ENCODE peak calls at places on chromosomes 1 and 21, in ten cellular contexts. One of them, this sample, is unnamed.

GRCh38 chr1:151984313-151984956 is 9.2 kb downstream of the S100A10 start:
- DNase-seq in COR-L47: no peak
- DNase-seq in endothelial cell: no peak
- DNase-seq in iPS-NIHi11: no peak
- DNase-seq in progenitor cell of endocrine pancreas: no peak
- DNase-seq in heart right ventricle: no peak
- DNase-seq in keratinocyte: no peak
- DNase-seq in natural killer cell: no peak
- DNase-seq in activated naive CD4-positive, alpha-beta T cell: no peak
- DNase-seq in NCI-H2081 treated with DMSO at 0.1 percent for 48 hours: no peak
- DNase-seq in this sample: no peak

GRCh38 chr1:38942664-38943428 is 1.2 kb upstream of the RHBDL2 start:
- DNase-seq in NCI-H2081 treated with DMSO at 0.1 percent for 48 hours: no peak
- DNase-seq in COR-L47: no peak
- DNase-seq in endothelial cell: no peak
- DNase-seq in iPS-NIHi11: no peak
- DNase-seq in keratinocyte: no peak
- DNase-seq in natural killer cell: no peak
- DNase-seq in activated naive CD4-positive, alpha-beta T cell: no peak
- DNase-seq in heart right ventricle: no peak
- DNase-seq in progenitor cell of endocrine pancreas: no peak
- DNase-seq in this sample: no peak

GRCh38 chr1:178238722-178239510 is 145.0 kb downstream of the RASAL2 start:
- DNase-seq in natural killer cell: no peak
- DNase-seq in activated naive CD4-positive, alpha-beta T cell: no peak
- DNase-seq in NCI-H2081 treated with DMSO at 0.1 percent for 48 hours: no peak
- DNase-seq in COR-L47: no peak
- DNase-seq in heart right ventricle: no peak
- DNase-seq in endothelial cell: no peak
- DNase-seq in progenitor cell of endocrine pancreas: no peak
- DNase-seq in keratinocyte: peak
- DNase-seq in iPS-NIHi11: no peak
- DNase-seq in this sample: no peak

GRCh38 chr1:95388041-95388440 is 154.0 kb downstream of the RWDD3 start:
- DNase-seq in heart right ventricle: no peak
- DNase-seq in activated naive CD4-positive, alpha-beta T cell: no peak
- DNase-seq in keratinocyte: no peak
- DNase-seq in iPS-NIHi11: no peak
- DNase-seq in natural killer cell: no peak
- DNase-seq in endothelial cell: no peak
- DNase-seq in progenitor cell of endocrine pancreas: no peak
- DNase-seq in NCI-H2081 treated with DMSO at 0.1 percent for 48 hours: peak
- DNase-seq in COR-L47: peak
- DNase-seq in this sample: no peak

GRCh38 chr21:31279214-31279613 is 64.8 kb downstream of the TIAM1 start:
- DNase-seq in natural killer cell: no peak
- DNase-seq in progenitor cell of endocrine pancreas: no peak
- DNase-seq in heart right ventricle: no peak
- DNase-seq in COR-L47: no peak
- DNase-seq in endothelial cell: no peak
- DNase-seq in activated naive CD4-positive, alpha-beta T cell: no peak
- DNase-seq in iPS-NIHi11: no peak
- DNase-seq in keratinocyte: no peak
- DNase-seq in NCI-H2081 treated with DMSO at 0.1 percent for 48 hours: no peak
- DNase-seq in this sample: no peak

GRCh38 chr1:115555446-115555845 is 86.3 kb upstream of the VANGL1 start:
- DNase-seq in heart right ventricle: no peak
- DNase-seq in activated naive CD4-positive, alpha-beta T cell: no peak
- DNase-seq in keratinocyte: no peak
- DNase-seq in endothelial cell: no peak
- DNase-seq in natural killer cell: no peak
- DNase-seq in iPS-NIHi11: no peak
- DNase-seq in NCI-H2081 treated with DMSO at 0.1 percent for 48 hours: no peak
- DNase-seq in progenitor cell of endocrine pancreas: no peak
- DNase-seq in COR-L47: no peak
- DNase-seq in this sample: no peak

GRCh38 chr1:111990878-111991760 is 1.7 kb upstream of the KCND3 start:
- DNase-seq in COR-L47: peak
- DNase-seq in progenitor cell of endocrine pancreas: peak
- DNase-seq in endothelial cell: peak
- DNase-seq in natural killer cell: no peak
- DNase-seq in iPS-NIHi11: peak
- DNase-seq in keratinocyte: no peak
- DNase-seq in activated naive CD4-positive, alpha-beta T cell: no peak
- DNase-seq in NCI-H2081 treated with DMSO at 0.1 percent for 48 hours: peak
- DNase-seq in heart right ventricle: peak
- DNase-seq in this sample: peak

GRCh38 chr1:147781056-147781471 is 20.7 kb upstream of the GJA5 start:
- DNase-seq in keratinocyte: no peak
- DNase-seq in progenitor cell of endocrine pancreas: no peak
- DNase-seq in activated naive CD4-positive, alpha-beta T cell: no peak
- DNase-seq in NCI-H2081 treated with DMSO at 0.1 percent for 48 hours: no peak
- DNase-seq in heart right ventricle: peak
- DNase-seq in natural killer cell: no peak
- DNase-seq in COR-L47: no peak
- DNase-seq in endothelial cell: peak
- DNase-seq in iPS-NIHi11: no peak
- DNase-seq in this sample: no peak

GRCh38 chr1:119582801-119583200 is 65.3 kb downstream of the ZNF697 start:
- DNase-seq in heart right ventricle: peak
- DNase-seq in activated naive CD4-positive, alpha-beta T cell: no peak
- DNase-seq in keratinocyte: peak
- DNase-seq in endothelial cell: peak
- DNase-seq in iPS-NIHi11: peak
- DNase-seq in COR-L47: peak
- DNase-seq in progenitor cell of endocrine pancreas: peak
- DNase-seq in natural killer cell: no peak
- DNase-seq in NCI-H2081 treated with DMSO at 0.1 percent for 48 hours: no peak
- DNase-seq in this sample: peak

GRCh38 chr1:230066036-230066435 is 1.0 kb upstream of the GALNT2 start:
- DNase-seq in progenitor cell of endocrine pancreas: no peak
- DNase-seq in COR-L47: no peak
- DNase-seq in natural killer cell: no peak
- DNase-seq in activated naive CD4-positive, alpha-beta T cell: no peak
- DNase-seq in iPS-NIHi11: no peak
- DNase-seq in keratinocyte: no peak
- DNase-seq in endothelial cell: no peak
- DNase-seq in heart right ventricle: no peak
- DNase-seq in NCI-H2081 treated with DMSO at 0.1 percent for 48 hours: no peak
- DNase-seq in this sample: no peak

GRCh38 chr1:156119503-156120209 is 5.1 kb downstream of the LMNA start:
- DNase-seq in activated naive CD4-positive, alpha-beta T cell: no peak
- DNase-seq in NCI-H2081 treated with DMSO at 0.1 percent for 48 hours: no peak
- DNase-seq in COR-L47: peak
- DNase-seq in progenitor cell of endocrine pancreas: no peak
- DNase-seq in heart right ventricle: no peak
- DNase-seq in natural killer cell: no peak
- DNase-seq in keratinocyte: no peak
- DNase-seq in endothelial cell: no peak
- DNase-seq in iPS-NIHi11: no peak
- DNase-seq in this sample: peak

GRCh38 chr1:48036693-48037386 is 39.7 kb upstream of the TRABD2B start:
- DNase-seq in NCI-H2081 treated with DMSO at 0.1 percent for 48 hours: no peak
- DNase-seq in progenitor cell of endocrine pancreas: no peak
- DNase-seq in iPS-NIHi11: no peak
- DNase-seq in endothelial cell: no peak
- DNase-seq in natural killer cell: no peak
- DNase-seq in heart right ventricle: no peak
- DNase-seq in activated naive CD4-positive, alpha-beta T cell: no peak
- DNase-seq in keratinocyte: no peak
- DNase-seq in COR-L47: no peak
- DNase-seq in this sample: no peak

GRCh38 chr1:34745666-34746065 is 9.2 kb upstream of the GJB5 start:
- DNase-seq in activated naive CD4-positive, alpha-beta T cell: no peak
- DNase-seq in endothelial cell: no peak
- DNase-seq in iPS-NIHi11: no peak
- DNase-seq in progenitor cell of endocrine pancreas: no peak
- DNase-seq in NCI-H2081 treated with DMSO at 0.1 percent for 48 hours: no peak
- DNase-seq in natural killer cell: no peak
- DNase-seq in heart right ventricle: no peak
- DNase-seq in COR-L47: no peak
- DNase-seq in keratinocyte: no peak
- DNase-seq in this sample: no peak

GRCh38 chr1:5928714-5929400 is 63.4 kb downstream of the NPHP4 start:
- DNase-seq in endothelial cell: no peak
- DNase-seq in heart right ventricle: no peak
- DNase-seq in activated naive CD4-positive, alpha-beta T cell: no peak
- DNase-seq in COR-L47: no peak
- DNase-seq in iPS-NIHi11: no peak
- DNase-seq in NCI-H2081 treated with DMSO at 0.1 percent for 48 hours: no peak
- DNase-seq in natural killer cell: no peak
- DNase-seq in progenitor cell of endocrine pancreas: no peak
- DNase-seq in keratinocyte: no peak
- DNase-seq in this sample: no peak

GRCh38 chr1:225851810-225852209 is 30.4 kb downstream of the TMEM63A start:
- DNase-seq in natural killer cell: no peak
- DNase-seq in activated naive CD4-positive, alpha-beta T cell: no peak
- DNase-seq in keratinocyte: no peak
- DNase-seq in iPS-NIHi11: no peak
- DNase-seq in NCI-H2081 treated with DMSO at 0.1 percent for 48 hours: no peak
- DNase-seq in endothelial cell: no peak
- DNase-seq in COR-L47: no peak
- DNase-seq in heart right ventricle: no peak
- DNase-seq in progenitor cell of endocrine pancreas: no peak
- DNase-seq in this sample: no peak

GRCh38 chr1:59012378-59012777 is 228.5 kb upstream of the JUN start:
- DNase-seq in activated naive CD4-positive, alpha-beta T cell: no peak
- DNase-seq in progenitor cell of endocrine pancreas: no peak
- DNase-seq in COR-L47: no peak
- DNase-seq in natural killer cell: no peak
- DNase-seq in iPS-NIHi11: no peak
- DNase-seq in NCI-H2081 treated with DMSO at 0.1 percent for 48 hours: no peak
- DNase-seq in keratinocyte: no peak
- DNase-seq in endothelial cell: no peak
- DNase-seq in heart right ventricle: no peak
- DNase-seq in this sample: no peak

This sample was measured in left ventricle myocardium superior.